ENCODE peak calls at places on chromosomes 11 and 22, in four cellular contexts. One of them, this sample, is unnamed.

GRCh38 chr11:77094841-77095365 is 7.7 kb upstream of the OMP start:
- DNase-seq in memory B cell: no peak
- DNase-seq in naive thymus-derived CD8-positive, alpha-beta T cell: no peak
- DNase-seq in T-helper 17 cell: no peak
- DNase-seq in this sample: no peak

GRCh38 chr11:78268516-78269410 is 80.0 kb downstream of the USP35 start:
- DNase-seq in T-helper 17 cell: no peak
- DNase-seq in memory B cell: no peak
- DNase-seq in naive thymus-derived CD8-positive, alpha-beta T cell: no peak
- DNase-seq in this sample: no peak

GRCh38 chr11:26480041-26480440 is 92.0 kb downstream of the MUC15 start:
- DNase-seq in memory B cell: no peak
- DNase-seq in naive thymus-derived CD8-positive, alpha-beta T cell: no peak
- DNase-seq in T-helper 17 cell: no peak
- DNase-seq in this sample: no peak

GRCh38 chr11:124875943-124876817 is 10.9 kb downstream of the ROBO3 start:
- DNase-seq in T-helper 17 cell: peak
- DNase-seq in naive thymus-derived CD8-positive, alpha-beta T cell: peak
- DNase-seq in memory B cell: peak
- DNase-seq in this sample: peak

GRCh38 chr22:49514656-49515055 is 313.0 kb downstream of the BRD1 start:
- DNase-seq in naive thymus-derived CD8-positive, alpha-beta T cell: no peak
- DNase-seq in memory B cell: no peak
- DNase-seq in T-helper 17 cell: no peak
- DNase-seq in this sample: no peak

GRCh38 chr11:75734491-75735180 is 17.0 kb downstream of the MOGAT2 start:
- DNase-seq in naive thymus-derived CD8-positive, alpha-beta T cell: no peak
- DNase-seq in memory B cell: no peak
- DNase-seq in T-helper 17 cell: no peak
- DNase-seq in this sample: no peak

GRCh38 chr11:19601235-19601634 is 111.4 kb upstream of the NAV2 start:
- DNase-seq in memory B cell: no peak
- DNase-seq in T-helper 17 cell: no peak
- DNase-seq in naive thymus-derived CD8-positive, alpha-beta T cell: no peak
- DNase-seq in this sample: no peak

GRCh38 chr11:126194121-126194543 is 17.3 kb downstream of the RPUSD4 start:
- DNase-seq in T-helper 17 cell: no peak
- DNase-seq in naive thymus-derived CD8-positive, alpha-beta T cell: no peak
- DNase-seq in memory B cell: no peak
- DNase-seq in this sample: peak

GRCh38 chr11:123174196-123175183 is 20.6 kb downstream of the CLMP start:
- DNase-seq in T-helper 17 cell: no peak
- DNase-seq in memory B cell: no peak
- DNase-seq in naive thymus-derived CD8-positive, alpha-beta T cell: no peak
- DNase-seq in this sample: peak

GRCh38 chr11:118002541-118003019 is 16.4 kb downstream of the IL10RA start:
- DNase-seq in T-helper 17 cell: no peak
- DNase-seq in memory B cell: no peak
- DNase-seq in naive thymus-derived CD8-positive, alpha-beta T cell: no peak
- DNase-seq in this sample: peak

GRCh38 chr22:46687460-46687859 is 50.6 kb downstream of the CERK start:
- DNase-seq in T-helper 17 cell: no peak
- DNase-seq in naive thymus-derived CD8-positive, alpha-beta T cell: no peak
- DNase-seq in memory B cell: no peak
- DNase-seq in this sample: no peak

GRCh38 chr11:35218956-35219355 is 80.0 kb downstream of the CD44 start:
- DNase-seq in naive thymus-derived CD8-positive, alpha-beta T cell: no peak
- DNase-seq in T-helper 17 cell: no peak
- DNase-seq in memory B cell: no peak
- DNase-seq in this sample: no peak

GRCh38 chr11:34030386-34030785 is 21.1 kb upstream of the CAPRIN1 start:
- DNase-seq in naive thymus-derived CD8-positive, alpha-beta T cell: no peak
- DNase-seq in T-helper 17 cell: no peak
- DNase-seq in memory B cell: no peak
- DNase-seq in this sample: no peak

GRCh38 chr11:117378966-117379865 is 51.6 kb downstream of the CEP164 start:
- DNase-seq in naive thymus-derived CD8-positive, alpha-beta T cell: no peak
- DNase-seq in T-helper 17 cell: no peak
- DNase-seq in memory B cell: no peak
- DNase-seq in this sample: no peak

GRCh38 chr11:118929496-118930151 is 3.9 kb upstream of the BCL9L start:
- DNase-seq in T-helper 17 cell: peak
- DNase-seq in memory B cell: peak
- DNase-seq in naive thymus-derived CD8-positive, alpha-beta T cell: peak
- DNase-seq in this sample: peak

GRCh38 chr11:62505112-62505783 is 41.4 kb downstream of the AHNAK start:
- DNase-seq in naive thymus-derived CD8-positive, alpha-beta T cell: no peak
- DNase-seq in T-helper 17 cell: no peak
- DNase-seq in memory B cell: no peak
- DNase-seq in this sample: no peak

GRCh38 chr11:122711831-122712378 is 56.4 kb downstream of the UBASH3B start:
- DNase-seq in naive thymus-derived CD8-positive, alpha-beta T cell: no peak
- DNase-seq in T-helper 17 cell: no peak
- DNase-seq in memory B cell: no peak
- DNase-seq in this sample: no peak

GRCh38 chr11:808427-809286 is 1.1 kb upstream of the RPLP2 start:
- DNase-seq in T-helper 17 cell: peak
- DNase-seq in naive thymus-derived CD8-positive, alpha-beta T cell: no peak
- DNase-seq in memory B cell: no peak
- DNase-seq in this sample: no peak